ENCODE peak calls at places on chromosome 18, in eight cellular contexts. E, U, R, N, L, J, X and H are unnamed samples. For H3K4me1 and H3K9me3, the result is how much of the 10 kb centered on the place peaks cover.

GRCh38 chr18:48879008-48879431 is 71.7 kb downstream of the SMAD7 start:
- DNase-seq in E (no peak), U (no peak), R (no peak), N (peak), L (no peak), J (no peak), X (no peak), H (no peak)

GRCh38 chr18:79904357-79905147 is 46.9 kb downstream of the SLC66A2 start:
- DNase-seq in E (no peak), U (no peak), R (no peak), N (peak), L (no peak), J (no peak), X (no peak), H (peak)

GRCh38 chr18:33951031-33951430 is 273.7 kb downstream of the NOL4 start:
- DNase-seq in E (no peak), U (no peak), R (no peak), N (no peak), L (no peak), J (no peak), X (peak), H (no peak)

GRCh38 chr18:76259012-76259568 is 236.0 kb downstream of the ZNF516 start:
- DNase-seq in E (no peak), U (no peak), R (peak), N (no peak), L (no peak), J (no peak), X (no peak), H (no peak)

GRCh38 chr18:62437520-62438329 is 85.1 kb upstream of the ZCCHC2 start:
- DNase-seq in E (peak), U (no peak), R (peak), N (peak), L (no peak), J (no peak), X (no peak), H (peak)

GRCh38 chr18:22983175-22983574 is 50.0 kb downstream of the RBBP8 start:
- DNase-seq in E (no peak), U (no peak), R (peak), N (no peak), L (no peak), J (peak), X (peak), H (no peak)

GRCh38 chr18:63402246-63403164 is 19.8 kb downstream of the VPS4B start:
- DNase-seq in E (no peak), U (no peak), R (no peak), N (peak), L (no peak), J (no peak), X (no peak), H (no peak)

GRCh38 chr18:30487962-30488361 is 554.6 kb downstream of the DSC3 start:
- DNase-seq in E (no peak), U (no peak), R (no peak), N (no peak), L (no peak), J (no peak), X (peak), H (no peak)

GRCh38 chr18:79938196-79938595 is 13.3 kb downstream of the SLC66A2 start:
- DNase-seq in E (no peak), U (no peak), R (no peak), N (no peak), L (no peak), J (no peak), X (no peak), H (peak)

GRCh38 chr18:5987217-5987616 is 91.9 kb upstream of the TMEM200C start:
- DNase-seq in E (no peak), U (no peak), R (no peak), N (no peak), L (no peak), J (no peak), X (no peak), H (no peak)

GRCh38 chr18:80196528-80197320 is 50.6 kb downstream of the PARD6G start:
- DNase-seq in E (no peak), U (no peak), R (peak), N (no peak), L (no peak), J (no peak), X (peak), H (no peak)

GRCh38 chr18:48676756-48677368 is 138.0 kb downstream of the CTIF start:
- DNase-seq in E (peak), U (peak), R (peak), N (peak), L (peak), J (peak), X (peak), H (peak)

GRCh38 chr18:51653507-51654213 is 456.2 kb upstream of the MEX3C start:
- DNase-seq in E (no peak), U (no peak), R (no peak), N (no peak), L (no peak), J (no peak), X (no peak), H (no peak)

GRCh38 chr18:36867056-36867455 is 38.1 kb downstream of the KIAA1328 start:
- DNase-seq in E (no peak), U (no peak), R (no peak), N (no peak), L (no peak), J (no peak), X (no peak), H (no peak)

GRCh38 chr18:3478262-3478978 is 28.4 kb downstream of the TGIF1 start:
- DNase-seq in E (no peak), U (no peak), R (peak), N (no peak), L (no peak), J (no peak), X (no peak), H (no peak)

GRCh38 chr18:42275949-42276730 is 321.1 kb downstream of the PIK3C3 start:
- DNase-seq in E (no peak), U (no peak), R (no peak), N (no peak), L (no peak), J (no peak), X (no peak), H (no peak)

GRCh38 chr18:24567199-24567598 is 106.8 kb downstream of the HRH4 start:
- DNase-seq in E (no peak), U (no peak), R (peak), N (no peak), L (no peak), J (no peak), X (peak), H (no peak)

GRCh38 chr18:60891936-60892335 is 441.3 kb upstream of the CDH20 start:
- DNase-seq in E (no peak), U (no peak), R (no peak), N (no peak), L (no peak), J (no peak), X (no peak), H (no peak)

GRCh38 chr18:31998880-31999279 is 19.7 kb upstream of the RNF125 start:
- DNase-seq in E (no peak), U (no peak), R (no peak), N (no peak), L (no peak), J (no peak), X (no peak), H (no peak)

DNA sequence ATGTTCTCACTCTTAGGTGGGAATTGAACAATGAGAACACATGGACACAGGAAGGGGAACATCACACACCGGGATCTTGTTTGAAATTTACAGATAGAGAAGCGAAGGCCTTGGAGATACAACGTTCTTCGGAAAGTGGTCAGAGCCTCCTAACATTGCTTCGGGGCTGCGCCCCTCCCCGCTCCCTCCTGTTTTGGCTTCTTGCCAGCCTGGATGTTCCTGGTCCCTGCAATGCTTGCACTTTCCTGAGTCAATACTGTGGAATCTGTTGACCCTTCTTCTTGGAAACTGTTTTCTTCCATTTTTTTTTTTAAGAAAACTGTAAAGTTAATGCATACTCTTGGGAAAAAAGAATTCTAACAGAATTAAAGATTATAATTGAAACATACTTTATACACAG is 360.8 kb downstream of the SOCS6 start:
- DNase-seq in E (no peak), U (no peak), R (no peak), N (no peak), L (no peak), J (no peak), X (no peak), H (no peak)
- H3K4me1 ChIP-seq in E (under half), U (under half), R (under half), N (under half), L (under half), J (under half), X (under half), H (under half)

DNA sequence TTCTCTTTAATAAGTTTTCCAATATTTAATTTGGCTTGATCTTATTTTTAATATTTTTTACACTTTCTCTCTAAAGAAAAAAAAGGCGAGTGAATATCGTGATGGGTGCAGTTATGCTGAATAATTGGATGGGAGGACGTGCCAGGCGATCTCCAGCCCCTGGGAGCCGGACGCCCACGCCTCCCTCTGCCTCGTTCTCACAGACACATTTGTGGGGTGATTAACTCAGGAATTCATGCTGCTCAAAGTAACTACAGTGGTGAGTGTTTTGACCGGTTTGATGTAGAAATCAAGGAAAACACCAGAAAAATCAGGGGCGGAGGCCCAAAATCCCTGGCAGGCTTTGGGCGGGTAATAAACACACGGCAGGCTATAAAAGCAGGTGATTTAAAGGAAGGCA is 736.8 kb upstream of the SALL3 start:
- DNase-seq in E (no peak), U (no peak), R (peak), N (peak), L (no peak), J (no peak), X (no peak), H (no peak)
- H3K9me3 ChIP-seq in E (under half), U (under half), R (under half), N (under half), L (under half), J (under half), X (under half), H (under half)

GRCh38 chr18:56639094-56639361 is 636 bp upstream of the TXNL1 start:
- DNase-seq in E (no peak), U (no peak), R (no peak), N (no peak), L (no peak), J (no peak), X (no peak), H (no peak)

GRCh38 chr18:56632070-56633022 is 6.0 kb downstream of the TXNL1 start:
- DNase-seq in E (no peak), U (no peak), R (no peak), N (no peak), L (no peak), J (no peak), X (no peak), H (no peak)

GRCh38 chr18:56638232-56639093 is at the start of gene TXNL1:
- DNase-seq in E (peak), U (peak), R (peak), N (peak), L (peak), J (peak), X (peak), H (peak)

GRCh38 chr18:56637897-56638231 is 528 bp downstream of the TXNL1 start:
- DNase-seq in E (no peak), U (no peak), R (peak), N (no peak), L (peak), J (no peak), X (no peak), H (no peak)

GRCh38 chr18:56635007-56635406 is 3.4 kb downstream of the TXNL1 start:
- DNase-seq in E (no peak), U (no peak), R (no peak), N (no peak), L (no peak), J (no peak), X (no peak), H (no peak)
- H3K4me1 ChIP-seq in E (under half), U (under half), R (under half), N (half or more), L (under half), J (under half), X (under half), H (under half)

GRCh38 chr18:8742382-8743361 is 37.3 kb downstream of the MTCL1 start:
- DNase-seq in E (no peak), U (no peak), R (no peak), N (no peak), L (no peak), J (no peak), X (no peak), H (no peak)

GRCh38 chr18:8745355-8746014 is 40.1 kb downstream of the MTCL1 start:
- DNase-seq in E (no peak), U (no peak), R (no peak), N (no peak), L (no peak), J (no peak), X (no peak), H (no peak)

GRCh38 chr18:8744656-8745055 is 39.3 kb downstream of the MTCL1 start:
- DNase-seq in E (no peak), U (no peak), R (no peak), N (no peak), L (no peak), J (no peak), X (no peak), H (no peak)

GRCh38 chr18:8744038-8744437 is 38.7 kb downstream of the MTCL1 start:
- DNase-seq in E (no peak), U (no peak), R (no peak), N (no peak), L (no peak), J (no peak), X (no peak), H (peak)

GRCh38 chr18:8741524-8741923 is 36.2 kb downstream of the MTCL1 start:
- DNase-seq in E (no peak), U (no peak), R (no peak), N (no peak), L (no peak), J (no peak), X (peak), H (no peak)
- H3K9me3 ChIP-seq in E (under half), U (under half), R (under half), N (under half), L (under half), J (under half), X (under half), H (under half)